ENCODE peak calls at places on chromosome 14, in six cellular contexts. V is HepG2, D is GM12891, W is K562, F is H1, R is GM12878. L is an unnamed sample.

GRCh38 chr14:58882577-58883018 is 244.8 kb downstream of the DACT1 start:
- DNase-seq in W (no peak), V (no peak), D (no peak), R (no peak), F (no peak), L (no peak)

GRCh38 chr14:31206536-31207286 is 882 bp downstream of the HECTD1 start:
- DNase-seq in R (no peak), W (peak; percentile 31), F (no peak), V (peak; percentile 50), D (peak; percentile 15), L (peak; percentile 23)

GRCh38 chr14:101898416-101898815 is 66.0 kb upstream of the DYNC1H1 start:
- DNase-seq in R (no peak), W (no peak), V (no peak), D (no peak), F (no peak), L (no peak)

GRCh38 chr14:36857136-36857535 is 195.5 kb downstream of the PAX9 start:
- DNase-seq in D (no peak), F (peak; percentile 10), V (no peak), R (no peak), W (no peak), L (no peak)

GRCh38 chr14:65414961-65415589 is 2.5 kb downstream of the FUT8 start:
- DNase-seq in W (peak; percentile 49), R (no peak), F (no peak), V (peak; percentile 10), D (no peak), L (no peak)

GRCh38 chr14:68214431-68214830 is 394.9 kb downstream of the RAD51B start:
- DNase-seq in W (no peak), V (no peak), R (no peak), F (no peak), D (no peak), L (no peak)

GRCh38 chr14:92475451-92476187 is 38.0 kb upstream of the RIN3 start:
- DNase-seq in V (peak; percentile 41), D (no peak), W (no peak), F (no peak), R (no peak), L (no peak)

GRCh38 chr14:67570453-67570852 is 29.6 kb downstream of the PIGH start:
- DNase-seq in D (no peak), F (no peak), V (no peak), W (no peak), R (no peak), L (no peak)

GRCh38 chr14:69624131-69624530 is 12.7 kb downstream of the SUSD6 start:
- DNase-seq in R (no peak), V (no peak), D (no peak), F (no peak), W (no peak), L (no peak)

GRCh38 chr14:49687942-49688700 is at the start of gene POLE2:
- DNase-seq in F (peak; percentile 57), V (peak; percentile 55), D (peak; percentile 74), W (peak; percentile 86), R (no peak), L (peak; percentile 74)

GRCh38 chr14:103107941-103108748 is 13.6 kb downstream of the EXOC3L4 start:
- DNase-seq in R (no peak), D (no peak), W (peak; percentile 82), V (no peak), F (no peak), L (no peak)

GRCh38 chr14:95197498-95198010 is 40.2 kb upstream of the DICER1 start:
- DNase-seq in W (no peak), R (no peak), D (no peak), V (no peak), F (no peak), L (no peak)

GRCh38 chr14:34684578-34684977 is 29.8 kb downstream of the CFL2 start:
- DNase-seq in D (no peak), R (no peak), W (no peak), F (no peak), V (no peak), L (no peak)

GRCh38 chr14:67680121-67680602 is 5.7 kb upstream of the VTI1B start:
- DNase-seq in F (no peak), V (no peak), W (peak; percentile 81), D (peak; percentile 56), R (peak; percentile 90), L (peak; percentile 43)

GRCh38 chr14:56284641-56285040 is 166.4 kb downstream of the PELI2 start:
- DNase-seq in D (no peak), W (no peak), V (no peak), F (no peak), R (no peak), L (no peak)

GRCh38 chr14:23399136-23399535 is 8.9 kb downstream of the MYH6 start:
- DNase-seq in D (no peak), V (no peak), R (no peak), F (no peak), W (no peak), L (no peak)

GRCh38 chr14:104544362-104544761 is 35.2 kb upstream of the C14orf180 start:
- DNase-seq in R (no peak), F (no peak), D (no peak), W (no peak), V (no peak), L (no peak)

GRCh38 chr14:105059917-105060565 is 5.2 kb downstream of the GPR132 start:
- DNase-seq in R (no peak), F (no peak), V (no peak), D (peak; percentile 23), W (no peak), L (no peak)

GRCh38 chr14:37592288-37593274 is 2.5 kb downstream of the FOXA1 start:
- DNase-seq in R (no peak), D (no peak), W (no peak), F (no peak), V (no peak), L (no peak)

GRCh38 chr14:98321838-98322237 is 950.2 kb downstream of the BCL11B start:
- DNase-seq in F (no peak), V (no peak), D (no peak), W (no peak), R (no peak), L (no peak)

GRCh38 chr14:62662811-62663477 is 382.3 kb downstream of the KCNH5 start:
- DNase-seq in V (peak; percentile 2), F (no peak), R (no peak), W (no peak), D (no peak), L (no peak)

GRCh38 chr14:37669242-37669641 is 73.8 kb downstream of the TTC6 start:
- DNase-seq in W (no peak), V (no peak), D (no peak), R (no peak), F (no peak), L (no peak)

GRCh38 chr14:104078031-104078455 is 7.5 kb upstream of the ASPG start:
- DNase-seq in F (peak; percentile 90), V (peak; percentile 86), D (peak; percentile 91), W (peak; percentile 83), R (peak; percentile 43), L (peak; percentile 88)

GRCh38 chr14:54567634-54568561 is 970 bp downstream of the SAMD4A start:
- DNase-seq in W (peak; percentile 46), V (peak; percentile 14), R (no peak), F (no peak), D (peak; percentile 57), L (peak; percentile 43)

GRCh38 chr14:55212611-55213010 is 21.2 kb upstream of the DLGAP5 start:
- DNase-seq in W (no peak), R (no peak), V (no peak), D (no peak), F (no peak), L (no peak)

DNA sequence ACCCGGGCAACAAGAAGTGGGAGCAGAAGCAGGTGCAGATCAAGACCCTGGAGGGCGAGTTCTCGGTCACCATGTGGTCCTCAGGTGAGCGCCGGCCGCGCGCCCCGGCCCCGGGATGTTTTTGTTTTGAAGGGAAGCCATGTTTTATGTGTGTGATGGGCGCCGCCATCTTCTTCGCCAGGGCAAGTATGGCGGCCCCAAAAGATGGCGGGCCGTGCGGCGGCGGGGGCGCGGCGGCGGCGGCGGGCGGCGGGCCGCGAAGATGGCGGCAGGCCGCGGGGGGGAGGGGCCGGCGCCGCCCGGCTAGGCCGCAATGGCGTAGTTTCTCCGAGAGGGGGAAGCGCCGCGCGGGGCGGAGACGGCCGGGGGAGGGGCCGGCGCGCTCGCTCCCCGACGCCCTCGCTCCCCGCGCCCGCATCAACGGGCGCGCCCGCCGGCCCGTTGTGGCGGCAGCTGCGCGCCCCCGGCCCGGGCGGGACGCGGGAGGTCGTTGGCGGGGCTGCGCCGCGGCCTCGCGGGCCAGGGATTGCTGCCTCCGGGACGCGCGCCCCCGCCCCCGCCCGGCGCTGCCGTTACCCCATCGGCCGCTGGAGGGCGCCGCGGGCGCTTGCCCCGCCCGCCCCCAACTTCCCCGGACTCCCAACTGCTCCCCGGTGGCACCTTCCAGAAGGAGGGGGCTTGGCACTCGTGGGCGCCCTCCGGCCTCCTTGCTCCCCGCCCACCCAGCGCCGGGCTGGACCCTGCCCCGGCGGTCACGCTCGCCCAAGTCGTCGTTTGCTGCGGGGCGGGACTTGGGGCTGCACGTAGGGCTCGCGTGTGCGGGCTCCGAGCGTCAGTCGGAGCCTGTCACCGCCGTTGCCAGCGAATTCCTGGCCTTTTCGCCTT is 1.1 kb downstream of the YY1 start:
- DNase-seq in V (peak; percentile 75), R (no peak), W (peak; percentile 85), D (peak; percentile 73), F (no peak), L (peak; percentile 72)
- TF ChIP-seq POLR2A in V (peak; percentile 56), R (peak; percentile 60), W (no peak), D (no peak), F (no peak), L (peak; percentile 37)

DNA sequence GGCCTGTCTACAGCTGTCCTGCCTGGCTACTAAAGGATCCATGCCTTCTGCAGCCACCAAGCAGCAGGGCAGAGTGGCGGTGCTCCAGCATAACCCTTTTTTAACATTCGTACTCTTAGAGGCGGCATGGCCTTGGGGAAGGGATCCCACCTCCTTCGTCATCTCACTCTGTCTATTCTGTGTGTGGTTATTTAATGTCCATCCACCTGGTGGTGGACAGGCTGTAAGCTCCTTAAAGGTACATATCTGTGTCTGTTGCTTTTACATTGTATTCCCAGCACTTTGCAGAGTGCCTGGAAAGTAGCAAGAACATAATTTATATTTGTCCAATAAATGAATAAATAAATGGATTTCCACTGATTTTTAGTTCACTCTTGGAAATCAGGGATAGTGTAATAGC is 15.7 kb upstream of the ACOT1 start:
- DNase-seq in R (no peak), F (no peak), D (no peak), W (no peak), V (no peak), L (no peak)
- TF ChIP-seq TAF1 in R (no peak), F (no peak), D (no peak), W (no peak), V (no peak), L (no peak)

DNA sequence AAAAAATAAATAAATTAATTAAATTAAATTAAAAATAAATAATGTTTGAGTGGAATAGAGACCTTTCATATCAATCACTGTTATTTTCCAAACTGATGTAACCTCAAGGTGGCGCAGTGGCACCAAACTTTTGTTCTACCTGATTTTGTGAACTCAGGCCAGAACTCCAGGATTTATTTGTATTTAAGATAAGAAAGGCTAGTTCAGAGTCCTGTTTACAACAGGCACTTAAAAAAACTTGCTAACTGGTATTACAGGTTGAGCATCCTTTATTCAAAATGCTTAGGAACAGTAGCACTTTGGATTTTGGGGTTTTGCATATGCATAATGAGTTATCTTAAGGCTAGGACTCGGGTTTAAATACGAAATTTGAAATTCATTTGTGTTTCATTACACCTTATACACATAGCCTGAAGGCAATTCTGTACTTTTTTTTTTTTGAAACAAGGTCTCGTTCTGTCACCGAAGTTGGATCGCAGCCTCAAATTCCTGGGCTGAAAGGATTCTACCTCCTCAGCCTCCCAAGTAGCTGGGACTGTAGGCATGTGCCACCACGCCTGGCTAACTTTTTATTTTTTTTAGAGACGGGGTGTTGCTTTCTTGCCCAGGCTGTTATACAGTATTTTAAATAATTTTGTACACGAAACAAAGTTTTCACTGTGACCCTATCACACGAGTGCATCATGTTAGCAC is 32.4 kb downstream of the YY1 start:
- DNase-seq in R (no peak), D (no peak), F (no peak), W (peak; percentile 21), V (peak; percentile 66), L (no peak)
- TF ChIP-seq POLR2AphosphoS5 in R (no peak), D (no peak), F (no peak), W (no peak), V (no peak), L (no peak)

GRCh38 chr14:77023001-77023996 is 5.2 kb downstream of the IRF2BPL start:
- DNase-seq in R (no peak), F (no peak), D (no peak), W (no peak), V (peak; percentile 97), L (no peak)
- TF ChIP-seq POLR2A in R (no peak), F (no peak), D (no peak), W (no peak), V (peak; percentile 32), L (no peak)